ENCODE peak calls at places on chromosomes 5 and 9, in six cellular contexts. Y is IMR-90, I is neural crest cell, G is right atrium auricular region, S is GM20000, E is heart left ventricle. L is an unnamed sample.

GRCh38 chr5:143992461-143992860 is 178.0 kb downstream of the YIPF5 start:
- DNase-seq in Y (no peak), I (no peak), G (no peak), S (no peak), E (no peak), L (no peak)

GRCh38 chr5:43432486-43433365 is 20.5 kb upstream of the CCL28 start:
- DNase-seq in Y (peak), I (no peak), G (peak), S (no peak), E (peak), L (no peak)

GRCh38 chr5:104755806-104756205 is 1193.2 kb upstream of the NUDT12 start:
- DNase-seq in Y (no peak), I (no peak), G (no peak), S (no peak), E (no peak), L (no peak)

GRCh38 chr9:126945682-126946081 is 31.1 kb downstream of the RALGPS1 start:
- DNase-seq in Y (no peak), I (no peak), G (no peak), S (no peak), E (no peak), L (no peak)

GRCh38 chr5:157607371-157608161 is 32.0 kb upstream of the ADAM19 start:
- DNase-seq in Y (peak), I (no peak), G (no peak), S (no peak), E (no peak), L (no peak)

GRCh38 chr5:179371123-179371515 is 25.9 kb upstream of the ADAMTS2 start:
- DNase-seq in Y (no peak), I (no peak), G (no peak), S (no peak), E (no peak), L (no peak)

GRCh38 chr5:103808464-103809106 is 246.0 kb upstream of the NUDT12 start:
- DNase-seq in Y (peak), I (peak), G (no peak), S (peak), E (no peak), L (no peak)

GRCh38 chr5:172211676-172212075 is 17.7 kb downstream of the EFCAB9 start:
- DNase-seq in Y (no peak), I (no peak), G (no peak), S (no peak), E (no peak), L (no peak)

GRCh38 chr9:130920762-130921482 is 18.1 kb downstream of the FIBCD1 start:
- DNase-seq in Y (no peak), I (peak), G (no peak), S (no peak), E (no peak), L (no peak)

GRCh38 chr5:13553896-13554295 is 390.6 kb downstream of the DNAH5 start:
- DNase-seq in Y (no peak), I (peak), G (no peak), S (no peak), E (no peak), L (no peak)

GRCh38 chr9:112378441-112379176 is 1.3 kb upstream of the HSDL2 start:
- DNase-seq in Y (no peak), I (no peak), G (no peak), S (no peak), E (no peak), L (peak)

GRCh38 chr9:32334112-32334511 is 50.3 kb upstream of the ACO1 start:
- DNase-seq in Y (no peak), I (no peak), G (no peak), S (no peak), E (no peak), L (no peak)

GRCh38 chr5:55593115-55593472 is 58.3 kb upstream of the PLPP1 start:
- DNase-seq in Y (no peak), I (no peak), G (no peak), S (no peak), E (no peak), L (no peak)

GRCh38 chr5:164809831-164810230 is 1304.4 kb downstream of the MAT2B start:
- DNase-seq in Y (no peak), I (no peak), G (no peak), S (peak), E (no peak), L (no peak)

GRCh38 chr9:137294091-137294683 is 7.9 kb downstream of the NRARP start:
- DNase-seq in Y (peak), I (no peak), G (no peak), S (no peak), E (peak), L (no peak)

GRCh38 chr5:4511996-4512656 is 628.0 kb upstream of the ADAMTS16 start:
- DNase-seq in Y (no peak), I (peak), G (no peak), S (no peak), E (peak), L (no peak)

GRCh38 chr5:36252722-36253340 is 11.1 kb upstream of the NADK2 start:
- DNase-seq in Y (no peak), I (no peak), G (no peak), S (no peak), E (no peak), L (no peak)

GRCh38 chr9:114289571-114290481 is 33.1 kb upstream of the ORM1 start:
- DNase-seq in Y (no peak), I (no peak), G (no peak), S (no peak), E (peak), L (no peak)

GRCh38 chr9:97666907-97667686 is 30.0 kb downstream of the XPA start:
- DNase-seq in Y (no peak), I (no peak), G (no peak), S (no peak), E (no peak), L (no peak)

GRCh38 chr5:32505718-32506117 is 61.2 kb upstream of the ZFR start:
- DNase-seq in Y (peak), I (no peak), G (no peak), S (no peak), E (no peak), L (no peak)

GRCh38 chr9:111648066-111648465 is 13.3 kb upstream of the GNG10 start:
- DNase-seq in Y (peak), I (no peak), G (no peak), S (no peak), E (no peak), L (no peak)

GRCh38 chr5:116487045-116487444 is 87.6 kb downstream of the SEMA6A start:
- DNase-seq in Y (no peak), I (no peak), G (no peak), S (no peak), E (no peak), L (no peak)

GRCh38 chr5:10192309-10192708 is 57.4 kb downstream of the ATPSCKMT start:
- DNase-seq in Y (peak), I (no peak), G (no peak), S (no peak), E (no peak), L (no peak)

GRCh38 chr5:178535299-178536175 is 54.7 kb downstream of the COL23A1 start:
- DNase-seq in Y (no peak), I (no peak), G (peak), S (no peak), E (peak), L (no peak)

GRCh38 chr5:10555134-10555733 is 8.6 kb upstream of the ANKRD33B start:
- DNase-seq in Y (peak), I (no peak), G (no peak), S (no peak), E (no peak), L (no peak)

GRCh38 chr5:57302164-57302563 is 128.3 kb downstream of the GPBP1 start:
- DNase-seq in Y (peak), I (no peak), G (no peak), S (no peak), E (no peak), L (no peak)

GRCh38 chr5:10288600-10289213 is 19.0 kb downstream of the CMBL start:
- DNase-seq in Y (no peak), I (no peak), G (no peak), S (peak), E (peak), L (no peak)

GRCh38 chr9:27528886-27529315 is 713 bp downstream of the MOB3B start:
- DNase-seq in Y (no peak), I (peak), G (peak), S (peak), E (peak), L (peak)

GRCh38 chr5:16902846-16903245 is 33.2 kb downstream of the MYO10 start:
- DNase-seq in Y (no peak), I (no peak), G (no peak), S (no peak), E (no peak), L (no peak)

GRCh38 chr9:31671011-31671410 is 713.4 kb upstream of the ACO1 start:
- DNase-seq in Y (no peak), I (no peak), G (no peak), S (no peak), E (no peak), L (no peak)

GRCh38 chr5:43680286-43680685 is 77.3 kb downstream of the NNT start:
- DNase-seq in Y (no peak), I (no peak), G (no peak), S (no peak), E (no peak), L (no peak)

GRCh38 chr5:31531543-31531887 is 378 bp downstream of the DROSHA start:
- DNase-seq in Y (no peak), I (peak), G (no peak), S (peak), E (no peak), L (no peak)

GRCh38 chr9:20270176-20270575 is 352.1 kb downstream of the MLLT3 start:
- DNase-seq in Y (no peak), I (no peak), G (no peak), S (no peak), E (no peak), L (no peak)

GRCh38 chr5:76790632-76791290 is 28.1 kb upstream of the F2RL1 start:
- DNase-seq in Y (peak), I (no peak), G (peak), S (no peak), E (peak), L (no peak)

DNA sequence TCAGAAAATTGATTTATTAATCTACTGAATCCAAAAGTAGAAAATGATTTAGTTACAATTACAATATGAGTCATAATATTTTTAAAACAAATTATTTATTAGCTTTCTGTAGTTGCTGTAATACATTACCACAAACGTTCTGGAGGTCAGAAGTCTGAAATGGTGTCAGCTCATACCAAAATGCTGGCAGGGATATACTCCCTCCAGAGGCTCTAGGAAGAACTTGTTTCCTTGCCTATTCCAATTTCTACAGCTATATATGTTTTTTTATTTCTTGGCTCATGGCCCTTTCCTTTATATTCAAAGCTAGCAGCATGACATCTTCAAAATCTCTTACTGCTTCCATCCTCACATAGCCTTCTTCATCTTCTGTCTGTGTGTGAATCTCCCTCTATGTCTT is 667.9 kb upstream of the ITGA1 start:
- DNase-seq in Y (no peak), I (no peak), G (no peak), S (no peak), E (no peak), L (no peak)
- TF ChIP-seq CTCF in Y (no peak), I (peak), G (no peak), S (no peak), E (no peak), L (no peak)

GRCh38 chr9:5899292-5899691 is 8.6 kb downstream of the MLANA start:
- DNase-seq in Y (no peak), I (no peak), G (no peak), S (no peak), E (no peak), L (no peak)
- TF ChIP-seq CTCF in Y (no peak), I (no peak), G (no peak), S (no peak), E (no peak), L (no peak)

GRCh38 chr5:91136271-91136670 is 246.8 kb downstream of the ARRDC3 start:
- DNase-seq in Y (peak), I (no peak), G (no peak), S (no peak), E (no peak), L (no peak)
- TF ChIP-seq CTCF in Y (no peak), I (no peak), G (no peak), S (no peak), E (no peak), L (no peak)

GRCh38 chr9:14084867-14085266 is 229.1 kb downstream of the NFIB start:
- DNase-seq in Y (no peak), I (no peak), G (no peak), S (no peak), E (no peak), L (no peak)

GRCh38 chr9:14086495-14086894 is 227.4 kb downstream of the NFIB start:
- DNase-seq in Y (no peak), I (no peak), G (no peak), S (no peak), E (no peak), L (no peak)

GRCh38 chr9:14092344-14092743 is 221.6 kb downstream of the NFIB start:
- DNase-seq in Y (no peak), I (no peak), G (no peak), S (no peak), E (no peak), L (no peak)

GRCh38 chr9:14089051-14089798 is 224.7 kb downstream of the NFIB start:
- DNase-seq in Y (no peak), I (no peak), G (no peak), S (no peak), E (no peak), L (no peak)

GRCh38 chr9:14087576-14087975 is 226.4 kb downstream of the NFIB start:
- DNase-seq in Y (no peak), I (no peak), G (no peak), S (no peak), E (no peak), L (no peak)
- TF ChIP-seq CTCF in Y (no peak), I (no peak), G (no peak), S (no peak), E (no peak), L (no peak)

GRCh38 chr5:40166757-40167156 is 513.0 kb upstream of the PTGER4 start:
- DNase-seq in Y (peak), I (no peak), G (no peak), S (no peak), E (no peak), L (no peak)
- TF ChIP-seq CTCF in Y (no peak), I (no peak), G (no peak), S (no peak), E (no peak), L (no peak)

GRCh38 chr5:110413856-110414255 is 312.6 kb downstream of the TMEM232 start:
- DNase-seq in Y (no peak), I (no peak), G (no peak), S (no peak), E (no peak), L (no peak)

GRCh38 chr5:110414360-110414759 is 312.1 kb downstream of the TMEM232 start:
- DNase-seq in Y (peak), I (no peak), G (no peak), S (peak), E (no peak), L (no peak)
- TF ChIP-seq CTCF in Y (no peak), I (peak), G (no peak), S (peak), E (peak), L (no peak)